ENCODE peak calls at places on chromosomes 2 and 18, in five cellular contexts. J is A549, Z is HepG2, A is K562, L is GM12878. X is an unnamed sample.

GRCh38 chr2:235563056-235563777 is 69.4 kb downstream of the AGAP1 start:
- DNase-seq in J (no peak), Z (no peak), A (no peak), L (no peak), X (no peak)

GRCh38 chr2:47595690-47596089 is 187.3 kb upstream of the MSH6 start:
- DNase-seq in J (no peak), Z (no peak), A (no peak), L (no peak), X (no peak)

GRCh38 chr2:88692187-88692586 is 714 bp downstream of the RPIA start:
- DNase-seq in J (peak), Z (peak), A (peak), L (no peak), X (peak)

GRCh38 chr2:172995323-172996244 is 80.1 kb upstream of the MAP3K20 start:
- DNase-seq in J (peak), Z (peak), A (no peak), L (no peak), X (peak)

GRCh38 chr18:10949655-10950054 is 199.7 kb downstream of the PIEZO2 start:
- DNase-seq in J (no peak), Z (no peak), A (no peak), L (no peak), X (peak)

GRCh38 chr2:6785511-6785910 is 80.2 kb downstream of the CMPK2 start:
- DNase-seq in J (no peak), Z (no peak), A (no peak), L (no peak), X (no peak)

GRCh38 chr2:185689906-185690539 is 48.6 kb upstream of the FSIP2 start:
- DNase-seq in J (peak), Z (no peak), A (no peak), L (no peak), X (no peak)

GRCh38 chr2:189014426-189015138 is 40.4 kb downstream of the COL3A1 start:
- DNase-seq in J (no peak), Z (no peak), A (no peak), L (no peak), X (peak)

GRCh38 chr2:41127351-41127750 is 675.5 kb upstream of the SLC8A1 start:
- DNase-seq in J (no peak), Z (no peak), A (no peak), L (no peak), X (no peak)

GRCh38 chr2:69164379-69164778 is 151.4 kb downstream of the ANTXR1 start:
- DNase-seq in J (no peak), Z (no peak), A (no peak), L (no peak), X (peak)

GRCh38 chr2:8203354-8203753 is 478.5 kb upstream of the ID2 start:
- DNase-seq in J (no peak), Z (no peak), A (no peak), L (no peak), X (no peak)

GRCh38 chr2:48723125-48723524 is 32.4 kb downstream of the LHCGR start:
- DNase-seq in J (no peak), Z (no peak), A (no peak), L (no peak), X (peak)

GRCh38 chr2:100870652-100871531 is 51.0 kb downstream of the NPAS2 start:
- DNase-seq in J (no peak), Z (peak), A (no peak), L (no peak), X (no peak)

GRCh38 chr2:175903384-175903936 is 98.6 kb downstream of the LNPK start:
- DNase-seq in J (no peak), Z (no peak), A (no peak), L (no peak), X (no peak)

GRCh38 chr18:48540329-48541025 is 1.6 kb downstream of the CTIF start:
- DNase-seq in J (peak), Z (peak), A (peak), L (no peak), X (peak)

GRCh38 chr18:36942264-36942663 is 113.3 kb downstream of the KIAA1328 start:
- DNase-seq in J (peak), Z (peak), A (peak), L (no peak), X (peak)

GRCh38 chr18:50820901-50821520 is 1.2 kb upstream of the MRO start:
- DNase-seq in J (no peak), Z (no peak), A (no peak), L (no peak), X (no peak)

GRCh38 chr2:212609499-212609898 is 70.9 kb upstream of the ERBB4 start:
- DNase-seq in J (no peak), Z (no peak), A (no peak), L (no peak), X (no peak)

GRCh38 chr2:106886916-106887758 is 1.2 kb upstream of the ST6GAL2 start:
- DNase-seq in J (peak), Z (no peak), A (no peak), L (no peak), X (no peak)

GRCh38 chr18:5584751-5585417 is 41.1 kb upstream of the EPB41L3 start:
- DNase-seq in J (no peak), Z (no peak), A (no peak), L (no peak), X (peak)

GRCh38 chr18:44857744-44858143 is 177.1 kb downstream of the SETBP1 start:
- DNase-seq in J (no peak), Z (no peak), A (no peak), L (no peak), X (no peak)

GRCh38 chr2:7031424-7032245 is 114.4 kb downstream of the RNF144A start:
- DNase-seq in J (peak), Z (peak), A (no peak), L (no peak), X (no peak)

GRCh38 chr2:137968477-137969417 is 4.5 kb downstream of the HNMT start:
- DNase-seq in J (no peak), Z (peak), A (no peak), L (no peak), X (no peak)
- TF ChIP-seq SMC3 in J (no peak), Z (no peak), A (no peak), L (no peak), X (no peak)

GRCh38 chr2:65279756-65280155 is 52.1 kb downstream of the ACTR2 start:
- DNase-seq in J (no peak), Z (no peak), A (no peak), L (no peak), X (no peak)

GRCh38 chr2:65278450-65279030 is 50.9 kb downstream of the ACTR2 start:
- DNase-seq in J (no peak), Z (no peak), A (no peak), L (no peak), X (peak)

GRCh38 chr2:65282492-65283053 is 54.9 kb downstream of the ACTR2 start:
- DNase-seq in J (no peak), Z (no peak), A (no peak), L (no peak), X (no peak)

GRCh38 chr2:65277791-65278449 is 50.3 kb downstream of the ACTR2 start:
- DNase-seq in J (no peak), Z (no peak), A (no peak), L (no peak), X (peak)

DNA sequence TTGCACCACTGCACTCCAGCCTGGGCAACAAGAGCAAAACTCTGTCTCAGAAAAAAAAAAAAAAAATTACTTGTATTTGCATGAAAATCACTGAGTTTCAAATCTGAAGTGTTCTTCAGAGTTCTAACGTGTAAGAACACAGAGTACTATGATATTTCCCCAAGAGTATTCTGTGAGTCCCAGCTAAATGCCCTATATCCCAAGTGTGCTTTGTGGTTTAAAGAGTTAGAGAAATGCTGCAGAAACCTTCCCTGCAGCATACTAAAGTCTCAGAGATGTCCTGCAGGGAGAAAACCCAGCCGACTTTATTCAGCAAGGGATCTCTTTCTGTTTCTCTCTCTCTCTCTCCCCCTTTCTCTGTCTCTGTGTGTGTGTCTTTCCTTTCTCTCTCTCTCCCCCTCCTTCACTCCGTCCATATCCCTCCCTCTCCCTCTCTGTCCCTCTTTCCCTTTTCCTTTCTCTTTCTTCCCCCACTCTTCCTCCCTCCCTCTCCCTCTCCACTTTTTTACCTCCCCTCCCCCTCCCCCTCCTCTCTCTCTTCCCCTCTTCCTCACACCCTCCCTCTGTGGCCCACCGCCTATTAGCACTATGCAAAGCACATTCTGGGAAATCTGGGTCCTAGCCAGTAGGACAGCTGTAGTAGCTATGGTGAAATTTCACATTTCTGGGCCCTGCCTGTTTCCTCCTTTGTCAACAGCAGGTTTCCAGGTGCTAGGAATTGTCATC is 54.2 kb downstream of the ACTR2 start:
- DNase-seq in J (no peak), Z (no peak), A (no peak), L (no peak), X (peak)
- TF ChIP-seq BHLHE40 in J (no peak), Z (no peak), A (no peak), L (no peak), X (no peak)

GRCh38 chr2:148342091-148342490 is 302.5 kb upstream of the EPC2 start:
- DNase-seq in J (no peak), Z (no peak), A (no peak), L (no peak), X (no peak)
- TF ChIP-seq SMC3 in J (no peak), Z (no peak), A (no peak), L (no peak), X (no peak)

GRCh38 chr2:1623906-1624445 is 120.3 kb downstream of the PXDN start:
- DNase-seq in J (no peak), Z (no peak), A (no peak), L (no peak), X (no peak)

GRCh38 chr2:1626271-1626681 is 118.0 kb downstream of the PXDN start:
- DNase-seq in J (no peak), Z (no peak), A (no peak), L (no peak), X (no peak)

GRCh38 chr2:1622521-1623200 is 121.7 kb downstream of the PXDN start:
- DNase-seq in J (no peak), Z (no peak), A (no peak), L (no peak), X (no peak)

GRCh38 chr2:1627628-1628371 is 116.5 kb downstream of the PXDN start:
- DNase-seq in J (no peak), Z (no peak), A (no peak), L (no peak), X (no peak)

GRCh38 chr2:1625281-1626001 is 118.9 kb downstream of the PXDN start:
- DNase-seq in J (no peak), Z (no peak), A (no peak), L (no peak), X (peak)
- TF ChIP-seq BHLHE40 in J (no peak), Z (no peak), A (no peak), L (no peak), X (no peak)

GRCh38 chr2:11687736-11688135 is 17.7 kb upstream of the NTSR2 start:
- DNase-seq in J (no peak), Z (no peak), A (no peak), L (no peak), X (no peak)
- TF ChIP-seq SMC3 in J (no peak), Z (no peak), A (no peak), L (no peak), X (no peak)

GRCh38 chr18:43077510-43078290 is 37.8 kb downstream of the RIT2 start:
- DNase-seq in J (no peak), Z (no peak), A (no peak), L (no peak), X (no peak)
- TF ChIP-seq BHLHE40 in J (no peak), Z (no peak), A (no peak), L (no peak), X (no peak)

X was measured in IMR-90.